ENCODE peak calls at places on chromosomes 4 and X, in six cellular contexts. B, G, W, H, E and K are unnamed samples.

GRCh38 chr4:168183717-168184571 is 91.6 kb downstream of the ANXA10 start:
- DNase-seq in G (peak), H (peak), E (no peak), W (no peak), B (peak), K (peak)

GRCh38 chr4:151407466-151408379 is 1.3 kb upstream of the FHIP1A start:
- DNase-seq in B (peak), W (peak), G (no peak), H (no peak), E (peak), K (peak)

GRCh38 chr4:118942465-118942864 is 53.8 kb downstream of the SYNPO2 start:
- DNase-seq in G (peak), E (no peak), B (no peak), H (no peak), W (no peak), K (peak)

GRCh38 chr4:77579406-77580076 is 26.1 kb upstream of the CXCL13 start:
- DNase-seq in G (peak), W (no peak), E (no peak), H (no peak), B (peak), K (peak)

GRCh38 chrX:29662759-29663503 is 552.4 kb upstream of the MAGEB2 start:
- DNase-seq in G (peak), E (no peak), H (no peak), B (peak), W (no peak), K (peak)

GRCh38 chrX:117645639-117646038 is 471.0 kb downstream of the KLHL13 start:
- DNase-seq in E (no peak), H (no peak), G (no peak), B (no peak), W (no peak), K (no peak)

GRCh38 chrX:41258871-41259270 is 75.1 kb upstream of the DDX3X start:
- DNase-seq in G (no peak), B (peak), H (no peak), W (no peak), E (no peak), K (no peak)

GRCh38 chrX:66504481-66504880 is 134.4 kb downstream of the EDA2R start:
- DNase-seq in H (no peak), G (no peak), W (no peak), E (no peak), B (peak), K (no peak)

GRCh38 chr4:67725981-67726380 is 25.0 kb upstream of the UBA6 start:
- DNase-seq in W (no peak), H (no peak), B (peak), E (no peak), G (peak), K (no peak)

GRCh38 chr4:22515145-22515887 is 550 bp downstream of the ADGRA3 start:
- DNase-seq in B (peak), H (peak), E (peak), G (peak), W (peak), K (peak)

GRCh38 chrX:56978172-56978571 is 17.2 kb downstream of the SPIN3 start:
- DNase-seq in G (peak), E (peak), W (no peak), B (peak), H (no peak), K (peak)

DNA sequence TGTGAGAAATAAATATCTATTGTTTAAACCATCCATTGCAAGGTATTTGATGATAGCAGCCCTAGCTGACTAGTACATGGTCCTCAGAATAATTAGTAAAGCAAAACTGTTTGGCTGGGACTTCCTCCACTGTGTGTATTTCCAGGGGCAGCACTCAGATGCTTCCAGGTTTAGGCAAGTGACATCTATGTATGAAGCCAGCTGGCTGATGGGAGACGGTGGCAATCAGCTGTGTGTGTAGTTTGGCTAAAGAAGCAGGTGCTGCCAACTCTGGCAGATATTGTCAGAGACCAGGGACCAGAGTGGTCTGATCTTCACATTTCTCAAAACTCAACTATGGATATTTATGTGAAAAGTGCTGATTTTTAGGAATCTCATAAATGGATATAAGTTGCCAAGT is 19.1 kb downstream of the HS3ST1 start:
- DNase-seq in B (no peak), E (no peak), W (no peak), G (no peak), H (no peak), K (no peak)
- H3K14ac ChIP-seq in B (no peak), E (no peak), W (no peak), G (no peak), H (no peak), K (no peak)

GRCh38 chrX:47561653-47562151 is 697 bp downstream of the ARAF start:
- DNase-seq in G (no peak), E (no peak), W (no peak), H (no peak), B (no peak), K (no peak)

GRCh38 chrX:47558436-47558835 is 2.6 kb upstream of the ARAF start:
- DNase-seq in H (no peak), W (no peak), B (no peak), G (no peak), E (no peak), K (no peak)

GRCh38 chrX:47560179-47560830 is 700 bp upstream of the ARAF start:
- DNase-seq in E (no peak), B (no peak), W (no peak), H (no peak), G (peak), K (peak)

GRCh38 chrX:47562615-47563243 is 1.7 kb downstream of the ARAF start:
- DNase-seq in B (peak), H (no peak), E (no peak), W (no peak), G (no peak), K (peak)

GRCh38 chrX:47560831-47561652 is at the start of gene ARAF:
- DNase-seq in G (peak), W (peak), H (peak), E (peak), B (peak), K (peak)
- H3K4ac ChIP-seq in G (peak), W (no peak), H (no peak), E (no peak), B (peak), K (peak)

GRCh38 chr4:114057746-114058145 is 78.3 kb upstream of the ARSJ start:
- DNase-seq in H (no peak), G (no peak), B (no peak), E (no peak), W (no peak), K (no peak)
- H2AFZ ChIP-seq in H (no peak), G (no peak), B (no peak), E (no peak), W (no peak), K (no peak)

DNA sequence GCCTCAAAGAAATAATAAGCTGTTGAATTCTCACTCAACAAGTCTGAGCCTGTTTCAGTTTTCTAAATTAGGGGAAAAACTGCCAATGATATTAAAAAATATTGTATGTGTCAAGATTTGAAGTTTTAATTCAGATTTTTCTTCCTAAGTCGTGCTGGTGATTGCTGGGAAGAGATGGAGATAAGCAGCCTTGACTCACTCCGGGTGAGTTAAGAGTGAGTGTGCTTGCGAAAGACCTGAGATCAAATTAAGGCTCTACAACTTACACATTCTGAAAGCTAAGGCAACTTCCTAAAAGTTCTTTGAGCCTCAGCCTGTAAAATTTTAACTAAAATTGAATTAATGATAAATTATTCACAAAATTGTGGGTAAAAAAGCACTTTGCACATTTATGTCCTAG is 1441.2 kb downstream of the PCDH7 start:
- DNase-seq in G (peak), E (no peak), W (no peak), B (peak), H (no peak), K (peak)
- H3K14ac ChIP-seq in G (no peak), E (no peak), W (no peak), B (no peak), H (no peak), K (no peak)

DNA sequence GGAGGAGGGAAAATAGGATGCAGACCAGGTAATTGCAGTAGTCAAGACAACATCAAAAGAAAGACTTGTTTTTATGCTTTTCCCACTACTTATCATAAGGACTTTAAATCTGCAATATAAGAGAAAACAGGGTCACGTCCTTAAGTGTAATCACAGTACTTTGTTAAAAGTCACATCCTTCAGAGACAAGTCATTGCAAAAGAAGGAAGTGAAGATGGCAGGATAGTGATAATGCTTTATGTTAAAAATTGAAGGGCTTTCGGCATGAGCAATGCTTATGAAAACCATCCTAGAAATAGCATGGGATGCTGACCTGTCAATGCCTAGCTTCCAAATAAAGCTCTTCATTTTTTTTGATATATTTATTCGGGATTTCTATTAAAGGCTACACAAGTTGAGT is 110.2 kb upstream of the TENM3 start:
- DNase-seq in E (no peak), B (no peak), G (no peak), W (no peak), H (no peak), K (no peak)
- H3K4ac ChIP-seq in E (no peak), B (no peak), G (no peak), W (no peak), H (no peak), K (no peak)